ENCODE peak calls at places on chromosome 15, in five cellular contexts. X is PC-9; R is CD8-positive, alpha-beta T cell; M is adrenal gland; F is AG04450. K is an unnamed sample.

GRCh38 chr15:63050737-63051700 is 8.5 kb downstream of the TPM1 start:
- DNase-seq in X (no peak), R (no peak), M (no peak), F (peak; percentile 62), K (no peak)

GRCh38 chr15:70799667-70800450 is 36.5 kb upstream of the UACA start:
- DNase-seq in X (peak; percentile 35), R (no peak), M (no peak), F (peak; percentile 95), K (peak; percentile 99)

GRCh38 chr15:70268698-70269251 is 171.1 kb upstream of the TLE3 start:
- DNase-seq in X (peak; percentile 90), R (no peak), M (no peak), F (no peak), K (no peak)

GRCh38 chr15:44675911-44676310 is 12.4 kb upstream of the SPG11 start:
- DNase-seq in X (no peak), R (no peak), M (no peak), F (no peak), K (no peak)

GRCh38 chr15:47394410-47394809 is 322.9 kb upstream of the SEMA6D start:
- DNase-seq in X (no peak), R (no peak), M (no peak), F (no peak), K (no peak)

GRCh38 chr15:51134416-51135199 is 39.9 kb upstream of the TNFAIP8L3 start:
- DNase-seq in X (no peak), R (no peak), M (no peak), F (no peak), K (peak; percentile 20)

GRCh38 chr15:55434989-55435825 is 26.9 kb downstream of the PIERCE2 start:
- DNase-seq in X (peak; percentile 37), R (no peak), M (no peak), F (peak; percentile 37), K (peak; percentile 59)

GRCh38 chr15:44066211-44066827 is 128.8 kb downstream of the FRMD5 start:
- DNase-seq in X (peak; percentile 52), R (peak; percentile 38), M (peak; percentile 57), F (peak; percentile 29), K (peak; percentile 87)

GRCh38 chr15:31245135-31245689 is 81.4 kb upstream of the KLF13 start:
- DNase-seq in X (no peak), R (no peak), M (no peak), F (no peak), K (no peak)

GRCh38 chr15:29937956-29938355 is 115.7 kb upstream of the TJP1 start:
- DNase-seq in X (peak; percentile 81), R (no peak), M (no peak), F (peak; percentile 68), K (peak; percentile 29)

GRCh38 chr15:97425596-97425995 is 534.9 kb upstream of the ARRDC4 start:
- DNase-seq in X (no peak), R (no peak), M (no peak), F (no peak), K (no peak)

GRCh38 chr15:64010719-64011118 is 35.6 kb downstream of the DAPK2 start:
- DNase-seq in X (peak; percentile 49), R (peak; percentile 80), M (peak; percentile 55), F (no peak), K (peak; percentile 79)

GRCh38 chr15:77421370-77421700 is 647 bp downstream of the HMG20A start:
- DNase-seq in X (no peak), R (no peak), M (no peak), F (no peak), K (peak; percentile 19)

GRCh38 chr15:60526127-60526616 is 47.2 kb upstream of the ICE2 start:
- DNase-seq in X (peak; percentile 49), R (no peak), M (peak; percentile 85), F (no peak), K (no peak)

GRCh38 chr15:52528465-52529288 is at the start of gene MYO5A:
- DNase-seq in X (no peak), R (peak; percentile 68), M (peak; percentile 78), F (no peak), K (peak; percentile 82)

GRCh38 chr15:69304176-69304533 is 5.4 kb downstream of the PAQR5 start:
- DNase-seq in X (peak; percentile 62), R (no peak), M (peak; percentile 85), F (peak; percentile 61), K (no peak)

GRCh38 chr15:42121021-42121420 is 26.7 kb upstream of the PLA2G4D start:
- DNase-seq in X (no peak), R (no peak), M (no peak), F (no peak), K (no peak)

GRCh38 chr15:51172190-51172589 is 77.5 kb upstream of the TNFAIP8L3 start:
- DNase-seq in X (no peak), R (no peak), M (no peak), F (peak; percentile 8), K (no peak)

GRCh38 chr15:68553994-68554715 is 24.6 kb upstream of the CORO2B start:
- DNase-seq in X (peak; percentile 40), R (peak; percentile 51), M (peak; percentile 60), F (peak; percentile 18), K (peak; percentile 73)

GRCh38 chr15:84817461-84818081 is 415 bp downstream of the ALPK3 start:
- DNase-seq in X (peak; percentile 10), R (no peak), M (no peak), F (no peak), K (peak; percentile 92)

GRCh38 chr15:62899090-62899493 is 143.5 kb upstream of the TPM1 start:
- DNase-seq in X (peak; percentile 71), R (no peak), M (no peak), F (no peak), K (no peak)

GRCh38 chr15:85477061-85477460 is 96.7 kb downstream of the AKAP13 start:
- DNase-seq in X (no peak), R (no peak), M (no peak), F (no peak), K (no peak)

GRCh38 chr15:78914027-78914764 is 30.6 kb downstream of the CTSH start:
- DNase-seq in X (no peak), R (no peak), M (peak; percentile 61), F (no peak), K (no peak)

GRCh38 chr15:97995881-97996603 is 35.5 kb downstream of the ARRDC4 start:
- DNase-seq in X (peak; percentile 60), R (no peak), M (peak; percentile 25), F (no peak), K (peak; percentile 13)

GRCh38 chr15:82081904-82082810 is 36.3 kb upstream of the MEX3B start:
- DNase-seq in X (no peak), R (no peak), M (no peak), F (peak; percentile 63), K (no peak)

GRCh38 chr15:81029416-81030367 is 29.0 kb downstream of the TLNRD1 start:
- DNase-seq in X (peak; percentile 65), R (no peak), M (no peak), F (no peak), K (no peak)

GRCh38 chr15:28178290-28178689 is 79.2 kb upstream of the OCA2 start:
- DNase-seq in X (no peak), R (no peak), M (no peak), F (no peak), K (peak; percentile 22)

GRCh38 chr15:42139596-42139995 is 16.8 kb downstream of the PLA2G4F start:
- DNase-seq in X (no peak), R (no peak), M (no peak), F (no peak), K (no peak)

GRCh38 chr15:36275656-36276055 is 303.8 kb upstream of the CDIN1 start:
- DNase-seq in X (no peak), R (no peak), M (no peak), F (no peak), K (no peak)

GRCh38 chr15:25807063-25807462 is 56.1 kb downstream of the ATP10A start:
- DNase-seq in X (no peak), R (no peak), M (no peak), F (no peak), K (no peak)

GRCh38 chr15:59567369-59567768 is 44.2 kb upstream of the GCNT3 start:
- DNase-seq in X (peak; percentile 87), R (no peak), M (no peak), F (no peak), K (no peak)

GRCh38 chr15:88804257-88804656 is 1.0 kb downstream of the ACAN start:
- DNase-seq in X (no peak), R (no peak), M (no peak), F (no peak), K (no peak)
- H3K4me3 ChIP-seq in X (no peak overlapping the region), R (no peak overlapping the region), M (no peak overlapping the region), F (no peak overlapping the region), K (no peak overlapping the region)

DNA sequence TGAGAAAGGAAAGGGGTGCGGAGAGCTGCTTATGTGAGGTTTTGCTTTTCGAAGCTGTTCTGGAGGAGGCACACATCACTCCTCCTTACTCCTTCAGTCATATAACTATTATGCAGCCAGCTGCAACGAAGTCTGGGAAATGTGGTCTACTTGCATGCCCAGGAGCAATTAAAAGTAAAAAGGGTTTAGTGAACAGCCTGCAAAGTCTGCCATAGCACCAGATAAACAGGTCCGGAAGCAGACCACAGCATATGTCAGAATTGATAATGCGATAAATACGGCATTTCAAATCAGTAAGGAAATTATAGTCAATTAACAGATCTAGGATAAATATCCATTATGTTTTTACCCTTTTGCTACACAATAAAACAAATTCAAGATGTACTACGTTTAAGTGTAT is 99.5 kb downstream of the POLR2M start:
- DNase-seq in X (no peak), R (no peak), M (no peak), F (no peak), K (no peak)
- TF ChIP-seq CTCF in X (no peak), R (no peak), M (no peak), F (no peak), K (no peak)

GRCh38 chr15:74212494-74212893 is 9.9 kb upstream of the STRA6 start:
- DNase-seq in X (no peak), R (no peak), M (no peak), F (no peak), K (no peak)
- H3K4me3 ChIP-seq in X (no peak overlapping the region), R (no peak overlapping the region), M (no peak overlapping the region), F (no peak overlapping the region), K (no peak overlapping the region)

GRCh38 chr15:75928680-75929608 is 25.3 kb downstream of the FBXO22 start:
- DNase-seq in X (no peak), R (no peak), M (peak; percentile 27), F (no peak), K (peak; percentile 76)
- TF ChIP-seq CTCF in X (peak; percentile 47), R (no peak), M (peak; percentile 29), F (peak; percentile 43), K (peak; percentile 46)

GRCh38 chr15:74135041-74135565 is 4.7 kb downstream of the ISLR2 start:
- DNase-seq in X (no peak), R (no peak), M (no peak), F (no peak), K (no peak)
- H3K4me3 ChIP-seq in X (no peak overlapping the region), R (no peak overlapping the region), M (no peak overlapping the region), F (no peak overlapping the region), K (peak overlapping the region; percentile 34)

GRCh38 chr15:53976844-53977392 is 1.3 kb upstream of the UNC13C start:
- DNase-seq in X (no peak), R (no peak), M (no peak), F (no peak), K (no peak)
- TF ChIP-seq CTCF in X (no peak), R (no peak), M (no peak), F (no peak), K (no peak)

GRCh38 chr15:80003171-80003570 is 32.2 kb upstream of the BCL2A1 start:
- DNase-seq in X (no peak), R (no peak), M (no peak), F (no peak), K (no peak)

GRCh38 chr15:80003934-80004472 is 33.0 kb upstream of the BCL2A1 start:
- DNase-seq in X (no peak), R (no peak), M (no peak), F (no peak), K (no peak)

GRCh38 chr15:80007532-80007931 is 36.5 kb upstream of the BCL2A1 start:
- DNase-seq in X (no peak), R (no peak), M (no peak), F (no peak), K (no peak)

GRCh38 chr15:80002267-80002666 is 31.3 kb upstream of the BCL2A1 start:
- DNase-seq in X (no peak), R (no peak), M (no peak), F (no peak), K (no peak)
- H3K4me3 ChIP-seq in X (no peak overlapping the region), R (no peak overlapping the region), M (no peak overlapping the region), F (no peak overlapping the region), K (no peak overlapping the region)